ENCODE peak calls at places on chromosomes 12 and 14, in eight cellular contexts. One of them, this sample, is unnamed.

GRCh38 chr14:90874599-90874998 is 58.4 kb upstream of the TTC7B start:
- DNase-seq in HFF-Myc: no peak
- DNase-seq in CD4-positive, alpha-beta T cell: no peak
- DNase-seq in astrocyte of the spinal cord: no peak
- DNase-seq in nephron progenitor cell: no peak
- DNase-seq in DND-41: no peak
- DNase-seq in transverse colon: no peak
- DNase-seq in Caco-2: no peak
- DNase-seq in this sample: no peak

GRCh38 chr14:63290741-63291286 is 27.9 kb downstream of the GPHB5 start:
- DNase-seq in transverse colon: no peak
- DNase-seq in astrocyte of the spinal cord: no peak
- DNase-seq in DND-41: no peak
- DNase-seq in nephron progenitor cell: no peak
- DNase-seq in HFF-Myc: no peak
- DNase-seq in CD4-positive, alpha-beta T cell: no peak
- DNase-seq in Caco-2: no peak
- DNase-seq in this sample: no peak

GRCh38 chr12:10186299-10186698 is 7.5 kb downstream of the TMEM52B start:
- DNase-seq in DND-41: no peak
- DNase-seq in nephron progenitor cell: no peak
- DNase-seq in transverse colon: peak; percentile 39
- DNase-seq in Caco-2: no peak
- DNase-seq in HFF-Myc: no peak
- DNase-seq in astrocyte of the spinal cord: no peak
- DNase-seq in CD4-positive, alpha-beta T cell: no peak
- DNase-seq in this sample: no peak

GRCh38 chr14:72594099-72594901 is 299.6 kb downstream of the DPF3 start:
- DNase-seq in astrocyte of the spinal cord: no peak
- DNase-seq in nephron progenitor cell: no peak
- DNase-seq in CD4-positive, alpha-beta T cell: no peak
- DNase-seq in transverse colon: no peak
- DNase-seq in HFF-Myc: no peak
- DNase-seq in DND-41: peak; percentile 74
- DNase-seq in Caco-2: no peak
- DNase-seq in this sample: peak; percentile 44

GRCh38 chr12:14970467-14970866 is 2.4 kb upstream of the PDE6H start:
- DNase-seq in nephron progenitor cell: no peak
- DNase-seq in Caco-2: no peak
- DNase-seq in transverse colon: no peak
- DNase-seq in DND-41: no peak
- DNase-seq in HFF-Myc: no peak
- DNase-seq in CD4-positive, alpha-beta T cell: no peak
- DNase-seq in astrocyte of the spinal cord: no peak
- DNase-seq in this sample: no peak

GRCh38 chr12:356276-356988 is 32.7 kb downstream of the KDM5A start:
- DNase-seq in Caco-2: no peak
- DNase-seq in nephron progenitor cell: no peak
- DNase-seq in DND-41: no peak
- DNase-seq in CD4-positive, alpha-beta T cell: no peak
- DNase-seq in HFF-Myc: peak; percentile 33
- DNase-seq in transverse colon: no peak
- DNase-seq in astrocyte of the spinal cord: peak; percentile 26
- DNase-seq in this sample: no peak

GRCh38 chr12:71870409-71870808 is 30.9 kb downstream of the TBC1D15 start:
- DNase-seq in nephron progenitor cell: no peak
- DNase-seq in Caco-2: no peak
- DNase-seq in transverse colon: no peak
- DNase-seq in DND-41: no peak
- DNase-seq in astrocyte of the spinal cord: no peak
- DNase-seq in CD4-positive, alpha-beta T cell: no peak
- DNase-seq in HFF-Myc: no peak
- DNase-seq in this sample: no peak

GRCh38 chr12:18578191-18578590 is 159.6 kb downstream of the PLCZ1 start:
- DNase-seq in transverse colon: no peak
- DNase-seq in Caco-2: no peak
- DNase-seq in HFF-Myc: no peak
- DNase-seq in nephron progenitor cell: no peak
- DNase-seq in DND-41: no peak
- DNase-seq in CD4-positive, alpha-beta T cell: no peak
- DNase-seq in astrocyte of the spinal cord: no peak
- DNase-seq in this sample: no peak

GRCh38 chr12:48092606-48093005 is 13.3 kb downstream of the SENP1 start:
- DNase-seq in transverse colon: no peak
- DNase-seq in DND-41: no peak
- DNase-seq in HFF-Myc: no peak
- DNase-seq in Caco-2: no peak
- DNase-seq in CD4-positive, alpha-beta T cell: no peak
- DNase-seq in nephron progenitor cell: no peak
- DNase-seq in astrocyte of the spinal cord: no peak
- DNase-seq in this sample: no peak

GRCh38 chr14:75457648-75458165 is 29.9 kb downstream of the JDP2 start:
- DNase-seq in CD4-positive, alpha-beta T cell: no peak
- DNase-seq in astrocyte of the spinal cord: no peak
- DNase-seq in HFF-Myc: no peak
- DNase-seq in transverse colon: no peak
- DNase-seq in nephron progenitor cell: no peak
- DNase-seq in Caco-2: no peak
- DNase-seq in DND-41: no peak
- DNase-seq in this sample: no peak

GRCh38 chr12:124680863-124681778 is 113.7 kb upstream of the NCOR2 start:
- DNase-seq in CD4-positive, alpha-beta T cell: no peak
- DNase-seq in nephron progenitor cell: no peak
- DNase-seq in HFF-Myc: peak; percentile 83
- DNase-seq in astrocyte of the spinal cord: peak; percentile 75
- DNase-seq in DND-41: no peak
- DNase-seq in transverse colon: no peak
- DNase-seq in Caco-2: peak; percentile 78
- DNase-seq in this sample: no peak

GRCh38 chr12:96132819-96133218 is 61.4 kb upstream of the ELK3 start:
- DNase-seq in transverse colon: peak; percentile 23
- DNase-seq in HFF-Myc: peak; percentile 12
- DNase-seq in nephron progenitor cell: no peak
- DNase-seq in CD4-positive, alpha-beta T cell: no peak
- DNase-seq in Caco-2: peak; percentile 55
- DNase-seq in DND-41: no peak
- DNase-seq in astrocyte of the spinal cord: no peak
- DNase-seq in this sample: no peak
- TF ChIP-seq CTCF in transverse colon: no peak
- TF ChIP-seq CTCF in HFF-Myc: peak; percentile 18
- TF ChIP-seq CTCF in nephron progenitor cell: peak; percentile 15
- TF ChIP-seq CTCF in CD4-positive, alpha-beta T cell: peak; percentile 14
- TF ChIP-seq CTCF in Caco-2: peak; percentile 43
- TF ChIP-seq CTCF in DND-41: peak; percentile 38
- TF ChIP-seq CTCF in astrocyte of the spinal cord: peak; percentile 7
- TF ChIP-seq CTCF in this sample: no peak

DNA sequence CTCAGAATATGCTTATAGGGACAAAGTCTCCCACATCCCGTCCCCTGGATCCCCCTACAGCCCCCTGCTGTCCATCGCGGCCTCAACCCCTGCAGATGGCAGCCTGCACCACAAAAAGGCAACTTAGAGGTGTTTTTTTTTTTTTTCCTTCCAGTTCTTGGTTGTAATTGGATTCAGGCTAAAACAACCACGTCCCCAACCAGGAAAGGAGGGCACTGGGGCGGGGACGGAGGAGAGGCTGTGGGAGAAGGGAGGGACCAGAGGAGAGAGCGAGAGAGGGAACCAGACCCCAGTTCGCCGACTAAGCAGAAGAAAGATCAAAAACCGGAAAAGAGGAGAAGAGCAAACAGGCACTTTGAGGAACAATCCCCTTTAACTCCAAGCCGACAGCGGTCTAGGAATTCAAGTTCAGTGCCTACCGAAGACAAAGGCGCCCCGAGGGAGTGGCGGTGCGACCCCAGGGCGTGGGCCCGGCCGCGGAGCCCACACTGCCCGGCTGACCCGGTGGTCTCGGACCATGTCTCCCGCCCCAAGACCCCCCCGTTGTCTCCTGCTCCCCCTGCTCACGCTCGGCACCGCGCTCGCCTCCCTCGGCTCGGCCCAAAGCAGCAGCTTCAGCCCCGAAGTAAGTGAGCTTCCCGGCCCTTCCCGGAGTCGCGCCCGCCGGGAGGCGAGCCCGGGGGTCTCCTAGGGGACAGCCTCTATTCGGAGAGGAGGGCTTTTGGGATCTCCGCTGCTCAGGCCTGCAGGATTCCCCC is at the start of gene MMP14:
- DNase-seq in Caco-2: peak; percentile 77
- DNase-seq in CD4-positive, alpha-beta T cell: no peak
- DNase-seq in nephron progenitor cell: peak; percentile 57
- DNase-seq in DND-41: no peak
- DNase-seq in transverse colon: peak; percentile 79
- DNase-seq in astrocyte of the spinal cord: peak; percentile 93
- DNase-seq in HFF-Myc: no peak
- DNase-seq in this sample: no peak
- TF ChIP-seq CTCF in Caco-2: peak; percentile 50
- TF ChIP-seq CTCF in CD4-positive, alpha-beta T cell: no peak
- TF ChIP-seq CTCF in nephron progenitor cell: peak; percentile 27
- TF ChIP-seq CTCF in DND-41: no peak
- TF ChIP-seq CTCF in transverse colon: no peak
- TF ChIP-seq CTCF in astrocyte of the spinal cord: peak; percentile 65
- TF ChIP-seq CTCF in HFF-Myc: peak; percentile 61
- TF ChIP-seq CTCF in this sample: no peak

DNA sequence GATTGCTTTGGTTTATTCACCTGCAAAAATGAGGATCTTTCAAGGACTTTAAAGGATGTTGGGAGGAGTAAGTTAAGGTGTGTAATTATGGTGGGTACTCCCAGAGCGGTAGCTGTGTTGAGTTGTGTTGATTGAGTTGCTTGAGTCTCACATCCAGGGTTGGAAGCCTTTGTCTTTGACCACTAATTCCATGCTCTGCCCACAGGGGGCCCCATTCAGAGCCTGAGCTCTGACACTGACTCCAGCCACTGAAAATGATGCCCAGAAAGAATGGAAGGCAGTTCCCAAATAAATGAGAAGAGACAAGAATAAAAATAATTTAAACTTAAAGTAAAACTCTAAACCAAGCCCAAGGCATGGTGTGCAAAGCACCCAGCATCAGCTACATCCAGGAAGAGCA is 237.4 kb upstream of the PWP1 start:
- DNase-seq in transverse colon: peak; percentile 20
- DNase-seq in CD4-positive, alpha-beta T cell: no peak
- DNase-seq in Caco-2: no peak
- DNase-seq in HFF-Myc: no peak
- DNase-seq in astrocyte of the spinal cord: no peak
- DNase-seq in DND-41: peak; percentile 7
- DNase-seq in nephron progenitor cell: peak; percentile 36
- DNase-seq in this sample: no peak
- TF ChIP-seq CTCF in transverse colon: no peak
- TF ChIP-seq CTCF in CD4-positive, alpha-beta T cell: no peak
- TF ChIP-seq CTCF in Caco-2: peak; percentile 28
- TF ChIP-seq CTCF in HFF-Myc: peak; percentile 44
- TF ChIP-seq CTCF in astrocyte of the spinal cord: peak; percentile 59
- TF ChIP-seq CTCF in DND-41: peak; percentile 29
- TF ChIP-seq CTCF in nephron progenitor cell: peak; percentile 48
- TF ChIP-seq CTCF in this sample: no peak

DNA sequence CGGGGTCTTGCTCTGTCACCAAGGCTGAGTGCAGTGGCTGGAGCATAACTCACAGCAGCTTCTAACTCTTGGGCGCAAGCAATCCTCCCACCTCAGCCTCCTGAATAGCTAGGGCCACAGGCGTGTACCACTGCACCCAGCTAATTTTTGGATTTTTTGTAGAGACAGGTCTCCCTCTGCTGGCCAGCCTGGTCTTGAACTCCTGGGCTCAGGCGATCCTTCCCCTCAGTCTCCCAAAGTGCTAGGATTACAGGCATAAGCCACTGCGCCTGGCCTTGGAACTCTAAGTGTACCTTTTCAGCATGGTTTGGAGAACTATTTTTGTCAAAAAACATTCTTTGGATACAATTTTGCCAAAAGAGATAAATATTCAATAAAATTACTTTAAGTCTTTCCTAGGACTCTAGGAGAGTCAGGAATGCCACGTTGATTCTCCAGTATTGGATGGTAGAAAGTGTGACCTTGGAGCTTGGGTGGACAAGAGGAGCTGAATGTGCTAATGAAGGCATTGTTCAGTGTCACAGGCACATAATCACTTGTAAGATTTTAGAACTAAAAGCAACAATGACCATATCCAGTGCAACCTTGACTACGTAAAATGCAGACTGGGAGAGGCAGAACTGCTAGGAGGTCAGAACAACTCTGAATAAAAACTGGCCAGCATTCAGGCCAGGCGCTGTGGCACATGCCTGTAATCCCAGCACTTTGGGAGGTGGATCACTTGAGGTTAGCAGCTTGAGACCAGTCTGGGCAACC is 2.8 kb downstream of the SRSF9 start:
- DNase-seq in nephron progenitor cell: peak; percentile 52
- DNase-seq in CD4-positive, alpha-beta T cell: peak; percentile 23
- DNase-seq in DND-41: peak; percentile 55
- DNase-seq in Caco-2: peak; percentile 54
- DNase-seq in astrocyte of the spinal cord: peak; percentile 26
- DNase-seq in HFF-Myc: no peak
- DNase-seq in transverse colon: peak; percentile 13
- DNase-seq in this sample: no peak
- TF ChIP-seq CTCF in nephron progenitor cell: peak; percentile 52
- TF ChIP-seq CTCF in CD4-positive, alpha-beta T cell: peak; percentile 57
- TF ChIP-seq CTCF in DND-41: peak; percentile 66
- TF ChIP-seq CTCF in Caco-2: peak; percentile 56
- TF ChIP-seq CTCF in astrocyte of the spinal cord: peak; percentile 72
- TF ChIP-seq CTCF in HFF-Myc: peak; percentile 70
- TF ChIP-seq CTCF in transverse colon: peak; percentile 29
- TF ChIP-seq CTCF in this sample: peak; percentile 53

DNA sequence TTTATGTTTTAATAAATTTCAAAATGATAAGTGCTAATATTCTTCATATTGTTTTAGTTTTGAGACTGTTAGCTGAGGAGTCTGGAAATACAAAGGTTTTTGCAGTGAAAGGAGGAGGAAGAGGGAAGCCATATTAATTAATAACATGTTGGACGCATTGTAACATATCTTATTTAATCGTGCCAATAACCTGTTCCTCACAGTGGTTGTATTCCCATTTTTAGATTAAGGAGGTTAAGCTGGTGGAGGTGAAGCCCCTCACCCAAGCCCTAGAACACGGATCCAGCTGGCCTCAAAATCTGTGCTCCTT is 92.4 kb downstream of the EML1 start:
- DNase-seq in CD4-positive, alpha-beta T cell: no peak
- DNase-seq in DND-41: no peak
- DNase-seq in nephron progenitor cell: no peak
- DNase-seq in Caco-2: no peak
- DNase-seq in transverse colon: no peak
- DNase-seq in astrocyte of the spinal cord: no peak
- DNase-seq in HFF-Myc: no peak
- DNase-seq in this sample: no peak
- TF ChIP-seq CTCF in CD4-positive, alpha-beta T cell: peak; percentile 38
- TF ChIP-seq CTCF in DND-41: no peak
- TF ChIP-seq CTCF in nephron progenitor cell: no peak
- TF ChIP-seq CTCF in Caco-2: no peak
- TF ChIP-seq CTCF in transverse colon: no peak
- TF ChIP-seq CTCF in astrocyte of the spinal cord: no peak
- TF ChIP-seq CTCF in HFF-Myc: no peak
- TF ChIP-seq CTCF in this sample: peak; percentile 55

This sample was measured in natural killer cell.